ENCODE peak calls at places on chromosomes 12 and 14, in eight cellular contexts. C is AG04449; W is choroid plexus epithelial cell; Q is CD8-positive, alpha-beta T cell; I is hepatocyte; J is mammary epithelial cell; X is suprapubic skin; L is DND-41. M is an unnamed sample.

GRCh38 chr14:63245893-63246292 is 41.6 kb downstream of the RHOJ start:
- DNase-seq in C (no peak), L (no peak), J (no peak), I (peak; percentile 40), W (peak; percentile 23), Q (no peak), X (no peak), M (no peak)

GRCh38 chr14:54109521-54110120 is 153.0 kb upstream of the BMP4 start:
- DNase-seq in W (no peak), L (no peak), I (no peak), X (no peak), C (no peak), J (peak; percentile 48), Q (no peak), M (no peak)

GRCh38 chr14:74405663-74406062 is 20.3 kb downstream of the SYNDIG1L start:
- DNase-seq in L (no peak), Q (no peak), X (peak; percentile 45), W (no peak), I (no peak), C (no peak), J (no peak), M (peak; percentile 16)

GRCh38 chr12:116547955-116548471 is 11.2 kb upstream of the MAP1LC3B2 start:
- DNase-seq in X (no peak), L (no peak), Q (no peak), I (no peak), J (no peak), C (no peak), W (peak; percentile 68), M (no peak)

GRCh38 chr12:91577586-91578539 is 395.2 kb upstream of the DCN start:
- DNase-seq in Q (no peak), C (no peak), J (peak; percentile 37), X (no peak), W (peak; percentile 54), I (peak; percentile 12), L (no peak), M (no peak)

GRCh38 chr14:65228436-65228835 is 126.1 kb upstream of the MAX start:
- DNase-seq in I (no peak), C (no peak), W (no peak), Q (no peak), J (no peak), L (no peak), X (no peak), M (no peak)

GRCh38 chr14:63045234-63045611 is at the start of gene KCNH5:
- DNase-seq in Q (no peak), W (peak; percentile 12), I (peak; percentile 91), C (no peak), L (no peak), X (no peak), J (peak; percentile 53), M (no peak)

GRCh38 chr12:53567961-53568360 is 58.2 kb downstream of the ATF7 start:
- DNase-seq in L (no peak), W (peak; percentile 62), Q (no peak), C (no peak), X (no peak), I (no peak), J (no peak), M (no peak)

GRCh38 chr12:29591140-29592020 is 93.9 kb upstream of the OVCH1 start:
- DNase-seq in X (no peak), J (no peak), Q (no peak), W (peak; percentile 86), I (peak; percentile 35), C (no peak), L (no peak), M (peak; percentile 56)

GRCh38 chr14:24123465-24124417 is 6.7 kb upstream of the FITM1 start:
- DNase-seq in I (no peak), Q (no peak), J (no peak), C (no peak), W (no peak), L (no peak), X (no peak), M (no peak)

GRCh38 chr14:68349900-68350323 is 443.0 kb downstream of the ZFP36L1 start:
- DNase-seq in Q (no peak), J (no peak), I (peak; percentile 66), W (peak; percentile 75), C (peak; percentile 74), X (no peak), L (no peak), M (no peak)

GRCh38 chr12:71243375-71243774 is 85.6 kb upstream of the TSPAN8 start:
- DNase-seq in C (peak; percentile 38), I (no peak), X (no peak), J (no peak), L (no peak), Q (no peak), W (peak; percentile 17), M (no peak)

DNA sequence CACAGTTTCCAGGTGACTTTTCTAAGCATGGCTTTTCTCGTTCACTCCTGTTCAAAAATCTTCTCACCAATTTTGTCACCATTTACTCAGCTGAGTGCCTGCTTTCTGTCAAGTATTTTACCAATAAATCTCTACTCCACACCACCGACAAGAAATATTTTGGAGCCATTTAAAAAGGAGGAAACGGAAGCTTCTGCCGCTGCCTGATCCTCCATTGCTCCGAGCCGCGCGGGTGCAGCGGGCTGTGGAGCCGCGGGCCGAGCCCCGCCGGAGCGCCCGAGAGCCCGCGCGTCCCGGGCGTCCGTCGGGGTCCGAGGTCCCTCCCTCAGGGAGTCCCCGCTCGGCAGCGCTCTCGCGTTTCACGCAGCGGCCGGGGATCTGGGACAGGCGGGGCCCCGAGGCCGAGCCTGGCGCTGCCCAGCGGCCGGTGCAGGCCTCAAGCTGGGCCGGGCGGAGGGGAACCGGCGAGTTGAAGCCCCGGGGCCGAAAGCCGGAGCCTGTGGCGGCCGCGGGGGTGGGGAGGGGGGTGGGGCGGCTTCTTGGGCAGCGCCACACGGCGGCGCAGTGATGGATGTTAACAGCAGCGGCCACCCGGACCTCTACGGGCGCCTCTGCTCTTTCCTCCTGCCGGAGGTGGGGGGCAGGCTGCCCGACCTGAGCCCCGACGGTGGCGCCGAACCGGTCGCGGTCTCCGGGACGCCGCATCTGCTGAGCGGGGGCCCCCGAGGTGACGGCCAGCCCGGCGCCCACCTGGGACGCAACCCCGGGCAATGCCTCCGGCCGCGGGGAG is 1.1 kb upstream of the HEBP1 start:
- DNase-seq in Q (peak; percentile 11), W (peak; percentile 62), L (no peak), I (peak; percentile 87), C (no peak), X (peak; percentile 81), J (peak; percentile 42), M (peak; percentile 73)
- TF ChIP-seq CTCF in Q (no peak), W (peak; percentile 47), L (no peak), I (peak; percentile 48), C (peak; percentile 35), X (no peak), J (no peak), M (peak; percentile 41)

GRCh38 chr12:100199023-100199346 is 1.6 kb upstream of the ACTR6 start:
- DNase-seq in C (no peak), J (no peak), Q (no peak), W (no peak), I (no peak), L (no peak), X (no peak), M (no peak)
- H3K4me3 ChIP-seq in C (peak overlapping the region; percentile 83), J (peak overlapping the region; percentile 88), Q (peak overlapping the region; percentile 57), W (no peak overlapping the region), I (peak overlapping the region; percentile 98), L (peak overlapping the region; percentile 87), X (peak overlapping the region; percentile 73), M (peak overlapping the region; percentile 78)

GRCh38 chr12:98002887-98003493 is 512.4 kb upstream of the TMPO start:
- DNase-seq in J (peak; percentile 48), L (peak; percentile 65), Q (no peak), X (no peak), C (no peak), I (peak; percentile 72), W (peak; percentile 41), M (no peak)
- TF ChIP-seq CTCF in J (peak; percentile 59), L (peak; percentile 80), Q (no peak), X (no peak), C (no peak), I (peak; percentile 64), W (peak; percentile 50), M (peak; percentile 34)

GRCh38 chr14:90399541-90400444 is 3.0 kb downstream of the CALM1 start:
- DNase-seq in J (peak; percentile 78), C (no peak), I (peak; percentile 96), L (peak; percentile 87), X (peak; percentile 91), W (peak; percentile 95), Q (peak; percentile 73), M (peak; percentile 88)
- H3K4me3 ChIP-seq in J (peak overlapping the region; percentile 98), C (peak overlapping the region; percentile 97), I (peak overlapping the region; percentile 85), L (peak overlapping the region; percentile 79), X (peak overlapping the region; percentile 98), W (peak overlapping the region; percentile 96), Q (peak overlapping the region; percentile 75), M (no peak overlapping the region)

DNA sequence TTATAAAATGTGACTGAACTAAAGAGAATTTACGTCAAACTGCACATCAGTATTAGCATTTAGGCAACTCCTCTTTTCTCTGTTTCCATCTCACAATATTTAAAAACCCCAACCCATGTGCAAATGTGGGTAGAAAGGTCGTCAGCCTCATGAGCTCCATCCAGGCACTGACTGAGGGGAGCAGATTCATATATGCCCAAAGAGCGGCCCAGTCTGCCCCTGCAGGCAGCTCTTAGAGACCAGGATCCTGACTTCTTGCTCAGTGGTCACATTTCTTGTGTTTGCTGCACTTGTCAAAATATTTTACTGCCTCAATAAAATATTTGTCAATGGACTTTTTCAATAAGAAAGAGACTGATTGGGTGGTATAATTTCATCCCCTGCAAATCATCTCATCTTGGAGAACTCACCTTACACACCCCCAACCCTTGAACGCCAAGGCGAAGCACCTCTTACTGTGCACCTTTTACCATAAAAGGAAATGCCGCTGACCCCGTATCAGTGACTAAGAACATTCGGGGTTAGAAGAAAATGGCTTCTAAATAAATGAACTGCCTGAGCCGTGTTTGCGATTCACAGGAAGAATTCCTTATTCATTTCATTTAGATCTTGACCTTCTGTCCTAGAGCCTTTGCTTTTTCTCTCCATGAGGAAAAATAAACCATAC is 418.8 kb downstream of the BCL11B start:
- DNase-seq in I (no peak), X (peak; percentile 34), C (no peak), Q (no peak), J (no peak), L (no peak), W (no peak), M (no peak)
- TF ChIP-seq CTCF in I (no peak), X (no peak), C (no peak), Q (no peak), J (no peak), L (no peak), W (no peak), M (no peak)

GRCh38 chr12:6871052-6871957 is 1.8 kb downstream of the SPSB2 start:
- DNase-seq in Q (no peak), J (peak; percentile 72), W (no peak), C (no peak), L (peak; percentile 34), I (peak; percentile 65), X (no peak), M (no peak)
- H3K4me3 ChIP-seq in Q (peak overlapping the region; percentile 99), J (peak overlapping the region; percentile 84), W (no peak overlapping the region), C (peak overlapping the region; percentile 78), L (peak overlapping the region; percentile 95), I (peak overlapping the region; percentile 67), X (peak overlapping the region; percentile 90), M (peak overlapping the region; percentile 70)

DNA sequence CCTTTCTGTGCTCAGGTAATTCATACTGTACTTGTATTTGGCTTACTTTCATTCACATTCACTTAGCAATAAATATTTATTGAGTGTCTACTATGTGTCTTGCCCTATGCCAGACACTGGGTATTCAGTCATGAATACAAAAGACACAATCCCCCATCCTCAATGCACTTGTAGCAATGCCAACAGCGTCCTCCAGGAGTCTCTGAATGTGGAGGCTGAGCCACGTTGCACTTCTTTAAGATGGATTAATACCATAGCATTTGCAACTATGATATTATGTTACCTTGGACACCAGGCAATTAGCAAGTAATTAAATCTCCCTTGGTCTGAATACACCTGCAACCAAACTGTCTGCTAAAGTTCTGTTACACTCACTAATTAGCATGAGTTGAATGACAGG is 58.8 kb downstream of the OTX2 start:
- DNase-seq in J (no peak), W (no peak), I (no peak), C (no peak), Q (no peak), X (no peak), L (no peak), M (no peak)
- TF ChIP-seq CTCF in J (no peak), W (no peak), I (no peak), C (no peak), Q (no peak), X (no peak), L (peak; percentile 11), M (no peak)

M was measured in right lobe of liver.